ENCODE peak calls at places on chromosomes 5 and 9, in four cellular contexts. I is H1, E is HepG2, C is IMR-90. S is an unnamed sample.
A peak's percentile ranks its signal among the peaks of the same experiment; 100 is the strongest.

GRCh38 chr5:175840050-175840841 is 31.1 kb upstream of the CPLX2 start:
- DNase-seq in C (peak; percentile 30), I (no peak), E (peak; percentile 39), S (no peak)

GRCh38 chr9:38047301-38048251 is 21.5 kb downstream of the SHB start:
- DNase-seq in C (peak; percentile 95), E (peak; percentile 99), I (peak; percentile 63), S (no peak)

GRCh38 chr9:124251605-124252366 is 6.0 kb upstream of the NEK6 start:
- DNase-seq in C (peak; percentile 78), I (no peak), E (no peak), S (no peak)

GRCh38 chr5:184461-184860 is 6.8 kb upstream of the LRRC14B start:
- DNase-seq in I (no peak), E (no peak), C (no peak), S (no peak)

GRCh38 chr5:892390-893136 is at the start of the genes BRD9 and TRIP13:
- DNase-seq in C (peak; percentile 64), E (peak; percentile 66), I (peak; percentile 88), S (peak; percentile 98)

GRCh38 chr5:151696470-151697061 is 9.9 kb upstream of the SPARC start:
- DNase-seq in E (no peak), I (peak; percentile 60), C (peak; percentile 99), S (no peak)

GRCh38 chr5:177306674-177307543 is 3.3 kb downstream of the PRELID1 start:
- DNase-seq in C (no peak), I (no peak), E (no peak), S (no peak)

GRCh38 chr9:109052416-109052815 is 39.1 kb upstream of the CTNNAL1 start:
- DNase-seq in E (no peak), I (no peak), C (peak; percentile 30), S (no peak)

GRCh38 chr9:134217431-134218210 is 53.3 kb upstream of the RNU6ATAC start:
- DNase-seq in I (no peak), E (peak; percentile 70), C (no peak), S (peak; percentile 37)

GRCh38 chr5:80194470-80194869 is 61.4 kb downstream of the SERINC5 start:
- DNase-seq in E (no peak), I (no peak), C (peak; percentile 25), S (no peak)

GRCh38 chr5:107470007-107470582 is 200.6 kb downstream of the EFNA5 start:
- DNase-seq in E (no peak), C (peak; percentile 41), I (no peak), S (no peak)

GRCh38 chr5:107474361-107474723 is 196.4 kb downstream of the EFNA5 start:
- DNase-seq in E (no peak), C (no peak), I (no peak), S (no peak)

GRCh38 chr5:107469485-107469884 is 201.3 kb downstream of the EFNA5 start:
- DNase-seq in I (no peak), C (peak; percentile 94), E (no peak), S (no peak)

GRCh38 chr5:107474724-107475489 is 195.8 kb downstream of the EFNA5 start:
- DNase-seq in E (no peak), C (peak; percentile 36), I (no peak), S (no peak)

GRCh38 chr5:107472620-107473064 is 198.1 kb downstream of the EFNA5 start:
- DNase-seq in E (no peak), C (no peak), I (no peak), S (no peak)
- TF ChIP-seq RAD21 in E (no peak), C (no peak), I (no peak), S (no peak)

DNA sequence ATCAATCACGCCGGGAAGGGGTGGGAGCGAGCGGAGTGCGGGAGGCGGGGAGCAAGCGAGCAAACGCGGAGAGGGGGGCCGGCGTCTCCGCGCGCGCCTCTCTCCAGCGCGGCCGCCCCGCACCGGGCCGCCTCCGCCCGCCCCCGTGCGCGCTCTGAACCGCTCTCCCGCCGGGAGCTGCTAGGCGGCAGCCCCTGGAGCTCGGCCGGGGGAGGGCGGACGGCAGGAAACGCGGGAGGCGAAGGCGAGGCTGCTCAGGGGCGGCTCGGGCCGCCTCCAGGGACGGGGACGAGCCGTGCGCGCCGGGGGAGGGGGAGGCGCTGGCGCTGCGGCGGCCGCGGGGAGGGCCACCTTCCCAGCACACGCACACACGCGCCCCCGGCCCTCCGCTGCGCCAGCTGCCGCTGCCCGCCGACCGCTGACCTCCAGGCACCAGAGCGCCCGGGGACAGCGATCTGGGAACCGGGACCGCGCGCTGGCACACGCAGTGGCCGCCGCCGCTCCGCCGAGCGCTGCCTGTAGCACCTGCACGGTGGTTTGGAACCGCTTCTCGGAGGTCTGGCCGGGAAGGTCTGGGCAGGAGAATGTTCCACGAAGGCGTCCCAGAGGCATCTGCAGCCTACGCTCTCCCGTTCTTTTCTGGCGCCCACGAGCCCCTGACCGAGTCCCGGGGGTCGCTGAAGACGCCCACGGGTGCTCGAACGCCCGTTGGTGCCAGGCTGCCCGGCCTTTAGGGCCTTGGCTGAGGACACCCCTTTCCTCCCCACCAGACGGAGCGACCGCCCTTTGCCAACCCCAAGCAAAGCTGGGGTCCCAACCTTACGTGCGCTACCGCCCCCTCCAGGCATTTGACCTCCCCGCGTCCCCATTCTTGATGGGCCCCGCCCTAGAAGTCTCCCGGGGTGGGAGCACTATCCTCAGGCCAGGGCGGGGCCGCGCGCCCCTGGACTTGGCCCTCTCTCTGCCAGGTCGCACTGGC is at the start of gene GABBR2:
- DNase-seq in C (peak; percentile 4), E (no peak), I (peak; percentile 67), S (peak; percentile 62)
- H3K27me3 ChIP-seq in C (peaks cover 14% of the 10 kb centered on the region), E (peaks cover 43% of the 10 kb centered on the region), I (peaks cover 64% of the 10 kb centered on the region), S (peaks cover 44% of the 10 kb centered on the region)

GRCh38 chr5:134028496-134028895 is 23.7 kb upstream of the VDAC1 start:
- DNase-seq in E (no peak), I (no peak), C (no peak), S (no peak)
- TF ChIP-seq RAD21 in E (no peak), I (no peak), C (no peak), S (no peak)

DNA sequence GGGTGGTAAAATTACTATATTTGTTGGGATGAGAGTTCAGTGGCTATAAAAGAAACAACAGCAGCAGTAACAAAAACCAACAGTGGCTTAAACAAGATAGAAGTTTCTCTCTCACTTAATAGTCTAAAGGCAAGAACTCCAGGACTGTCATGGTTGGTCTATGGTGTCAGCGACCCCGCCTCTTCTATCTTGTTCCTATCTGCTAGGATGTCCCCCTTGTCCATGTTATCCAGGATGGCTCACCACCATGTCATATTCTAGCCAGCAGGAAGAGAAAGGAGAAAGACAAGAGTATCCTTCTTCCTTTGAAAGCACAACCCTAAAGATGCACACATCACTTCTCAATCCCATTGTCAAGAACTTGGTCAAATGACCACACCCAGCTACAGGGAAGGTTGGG is 11.3 kb upstream of the OTP start:
- DNase-seq in E (no peak), C (no peak), I (no peak), S (no peak)
- H3K27me3 ChIP-seq in E (peaks cover 12% of the 10 kb centered on the region), C (peaks cover 75% of the 10 kb centered on the region), I (peaks cover 42% of the 10 kb centered on the region), S (peaks cover 59% of the 10 kb centered on the region)

GRCh38 chr5:98843481-98843880 is 70.0 kb downstream of the RGMB start:
- DNase-seq in I (no peak), E (no peak), C (no peak), S (no peak)
- TF ChIP-seq RAD21 in I (no peak), E (no peak), C (no peak), S (no peak)

GRCh38 chr5:135930029-135930948 is 24.5 kb downstream of the LECT2 start:
- DNase-seq in C (no peak), I (peak; percentile 84), E (peak; percentile 68), S (peak; percentile 65)
- H3K27me3 ChIP-seq in C (peaks cover 38% of the 10 kb centered on the region), I (peaks cover 32% of the 10 kb centered on the region), E (peaks cover 4% of the 10 kb centered on the region), S (no peaks in the 10 kb centered on the region)

GRCh38 chr5:146213210-146213838 is 9.9 kb downstream of the RBM27 start:
- DNase-seq in E (peak; percentile 89), C (peak; percentile 4), I (no peak), S (no peak)
- TF ChIP-seq RAD21 in E (no peak), C (no peak), I (no peak), S (no peak)

GRCh38 chr9:81550207-81550583 is 139.2 kb downstream of the TLE1 start:
- DNase-seq in I (no peak), C (no peak), E (no peak), S (no peak)

GRCh38 chr9:81546498-81546897 is 142.8 kb downstream of the TLE1 start:
- DNase-seq in C (no peak), E (peak; percentile 24), I (no peak), S (no peak)

GRCh38 chr9:81549500-81550206 is 139.7 kb downstream of the TLE1 start:
- DNase-seq in I (no peak), C (no peak), E (peak; percentile 64), S (no peak)

GRCh38 chr9:81552571-81552970 is 136.8 kb downstream of the TLE1 start:
- DNase-seq in C (no peak), I (no peak), E (peak; percentile 65), S (no peak)

GRCh38 chr9:81548911-81549310 is 140.4 kb downstream of the TLE1 start:
- DNase-seq in C (no peak), I (no peak), E (no peak), S (no peak)
- H3K27me3 ChIP-seq in C (no peaks in the 10 kb centered on the region), I (no peaks in the 10 kb centered on the region), E (no peaks in the 10 kb centered on the region), S (no peaks in the 10 kb centered on the region)

GRCh38 chr9:36163049-36163839 is 5.9 kb upstream of the CCIN start:
- DNase-seq in I (peak; percentile 85), E (peak; percentile 54), C (peak; percentile 86), S (peak; percentile 89)
- TF ChIP-seq RAD21 in I (peak; percentile 12), E (no peak), C (no peak), S (peak; percentile 25)

S was measured in SK-N-SH.